ENCODE peak calls at places on chromosomes 16 and 17, in five cellular contexts. M is stomach, P is tibial artery, G is lung, N is osteoblast. C is an unnamed sample.

GRCh38 chr17:40071720-40072480 is 9.1 kb downstream of the THRA start:
- DNase-seq in M (peak; percentile 95), P (peak; percentile 98), G (peak; percentile 84), N (peak; percentile 74), C (peak; percentile 94)

GRCh38 chr16:47848481-47849109 is 307.2 kb downstream of the ABCC12 start:
- DNase-seq in M (no peak), P (no peak), G (peak; percentile 25), N (no peak), C (no peak)

GRCh38 chr17:80498242-80498919 is 22.0 kb upstream of the NPTX1 start:
- DNase-seq in M (no peak), P (no peak), G (no peak), N (peak; percentile 93), C (no peak)

GRCh38 chr17:40456396-40456951 is 13.2 kb downstream of the IGFBP4 start:
- DNase-seq in M (no peak), P (peak; percentile 84), G (no peak), N (peak; percentile 82), C (no peak)

GRCh38 chr16:11612110-11612981 is 25.6 kb upstream of the LITAF start:
- DNase-seq in M (peak; percentile 90), P (no peak), G (peak; percentile 87), N (no peak), C (peak; percentile 78)

GRCh38 chr16:59878999-59879398 is 1144.9 kb upstream of the GOT2 start:
- DNase-seq in M (no peak), P (no peak), G (no peak), N (peak; percentile 9), C (no peak)

GRCh38 chr16:67399218-67399733 is 6.0 kb upstream of the TPPP3 start:
- DNase-seq in M (peak; percentile 57), P (no peak), G (no peak), N (peak; percentile 96), C (peak; percentile 34)

GRCh38 chr16:57690782-57691471 is 3.7 kb upstream of the DRC7 start:
- DNase-seq in M (no peak), P (peak; percentile 15), G (no peak), N (no peak), C (no peak)

GRCh38 chr17:18186271-18186982 is 2.8 kb downstream of the ALKBH5 start:
- DNase-seq in M (no peak), P (no peak), G (no peak), N (peak; percentile 58), C (no peak)

GRCh38 chr17:29930399-29931010 is 477 bp upstream of the SSH2 start:
- DNase-seq in M (no peak), P (no peak), G (no peak), N (no peak), C (no peak)

GRCh38 chr16:27238591-27238990 is 30.0 kb downstream of the NSMCE1 start:
- DNase-seq in M (no peak), P (peak; percentile 40), G (no peak), N (peak; percentile 46), C (no peak)

GRCh38 chr16:28990375-28991040 is 5.7 kb downstream of the LAT start:
- DNase-seq in M (no peak), P (no peak), G (no peak), N (peak; percentile 39), C (no peak)

GRCh38 chr16:64397042-64397441 is 724.8 kb downstream of the CDH11 start:
- DNase-seq in M (no peak), P (no peak), G (no peak), N (no peak), C (no peak)

GRCh38 chr16:15636392-15636873 is 6.5 kb downstream of the MARF1 start:
- DNase-seq in M (no peak), P (no peak), G (no peak), N (peak; percentile 52), C (no peak)

GRCh38 chr17:44581868-44582267 is 24.6 kb downstream of the FZD2 start:
- DNase-seq in M (no peak), P (no peak), G (no peak), N (peak; percentile 80), C (no peak)

GRCh38 chr16:76535-77272 is 1.3 kb upstream of the MPG start:
- DNase-seq in M (peak; percentile 66), P (peak; percentile 95), G (peak; percentile 70), N (peak; percentile 99), C (peak; percentile 54)

GRCh38 chr16:24626251-24626650 is 86.9 kb downstream of the RBBP6 start:
- DNase-seq in M (no peak), P (no peak), G (no peak), N (no peak), C (no peak)

GRCh38 chr17:1998426-1998784 is 26.7 kb downstream of the RTN4RL1 start:
- DNase-seq in M (no peak), P (no peak), G (no peak), N (peak; percentile 86), C (peak; percentile 49)

DNA sequence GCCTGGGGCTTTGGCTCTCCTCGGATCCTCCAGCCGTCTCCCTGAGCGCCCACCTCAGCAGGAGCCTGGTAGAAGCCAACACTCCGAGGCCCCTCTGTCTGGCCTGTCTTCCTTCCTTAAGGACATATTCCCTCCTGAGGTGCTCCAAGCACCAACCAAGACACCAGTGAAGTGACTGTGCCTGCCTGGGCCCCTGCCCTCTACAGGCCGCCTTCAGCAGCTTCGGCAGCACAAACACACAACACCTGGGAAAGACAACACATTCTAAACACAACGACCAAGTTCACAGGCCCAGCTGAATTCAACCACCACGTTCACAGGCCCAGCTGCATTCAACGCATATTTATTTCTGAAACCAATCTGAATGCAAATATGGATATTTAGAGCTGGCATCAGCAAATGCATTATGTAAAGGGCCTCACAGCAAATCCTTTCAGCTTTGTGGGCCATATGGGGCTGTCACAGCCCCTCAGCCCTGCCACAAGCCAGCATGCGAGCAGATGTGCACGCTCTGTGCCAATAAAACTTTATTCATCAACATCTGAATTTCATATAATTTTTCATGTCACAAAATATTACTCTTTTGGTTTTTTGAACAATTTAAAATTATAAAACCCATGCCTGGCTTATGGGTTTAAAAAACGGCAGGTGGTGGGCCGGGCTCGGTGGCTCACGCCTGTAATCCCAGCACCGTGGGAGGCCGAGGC is 12.2 kb downstream of the GALNS start:
- DNase-seq in M (no peak), P (no peak), G (no peak), N (no peak), C (no peak)
- TF ChIP-seq CTCF in M (no peak), P (no peak), G (no peak), N (no peak), C (no peak)

GRCh38 chr17:63676540-63676933 is 23.4 kb downstream of the LIMD2 start:
- DNase-seq in M (no peak), P (no peak), G (no peak), N (no peak), C (no peak)
- H3K4me3 ChIP-seq in M (peak overlapping the region; percentile 14), P (no peak overlapping the region), G (no peak overlapping the region), N (no peak overlapping the region), C (no peak overlapping the region)

GRCh38 chr17:73494096-73494954 is 149.9 kb downstream of the SDK2 start:
- DNase-seq in M (no peak), P (no peak), G (no peak), N (peak; percentile 55), C (no peak)

GRCh38 chr17:73492802-73493139 is 151.5 kb downstream of the SDK2 start:
- DNase-seq in M (no peak), P (no peak), G (no peak), N (peak; percentile 57), C (no peak)

GRCh38 chr17:73496232-73496631 is 148.0 kb downstream of the SDK2 start:
- DNase-seq in M (no peak), P (no peak), G (no peak), N (peak; percentile 34), C (no peak)

GRCh38 chr17:73493212-73493814 is 150.9 kb downstream of the SDK2 start:
- DNase-seq in M (no peak), P (no peak), G (no peak), N (peak; percentile 35), C (no peak)

DNA sequence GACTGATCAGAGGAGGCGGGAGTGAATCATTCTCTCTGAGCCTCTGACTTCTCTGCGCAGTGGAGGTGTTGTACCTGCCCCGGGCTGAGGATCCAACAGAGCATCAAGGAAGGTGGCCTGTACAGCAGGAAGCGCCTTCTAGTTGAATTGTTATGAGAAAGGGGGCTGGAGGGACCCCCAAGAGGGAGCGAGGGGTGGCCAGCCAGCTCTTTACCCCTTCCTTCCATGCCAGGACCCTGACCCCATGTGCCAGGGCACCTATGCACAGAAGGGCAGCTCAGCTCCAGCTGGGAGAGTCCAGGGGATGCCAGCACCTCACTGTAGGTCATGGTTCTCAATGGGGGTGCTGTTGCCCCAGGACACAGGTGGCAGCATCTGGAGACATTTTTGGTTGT is 149.3 kb downstream of the SDK2 start:
- DNase-seq in M (no peak), P (no peak), G (no peak), N (peak; percentile 22), C (no peak)
- H3K36me3 ChIP-seq in M (no peaks in the 10 kb centered on the region), P (no peaks in the 10 kb centered on the region), G (no peaks in the 10 kb centered on the region), N (no peaks in the 10 kb centered on the region), C (no peaks in the 10 kb centered on the region)

GRCh38 chr16:84726079-84726669 is 26.4 kb downstream of the USP10 start:
- DNase-seq in M (peak; percentile 93), P (peak; percentile 92), G (peak; percentile 89), N (peak; percentile 78), C (peak; percentile 84)
- TF ChIP-seq CTCF in M (peak; percentile 89), P (peak; percentile 94), G (peak; percentile 92), N (peak; percentile 98), C (peak; percentile 90)

GRCh38 chr16:51149251-51149661 is 1.8 kb downstream of the SALL1 start:
- DNase-seq in M (no peak), P (no peak), G (no peak), N (no peak), C (no peak)
- H3K4me3 ChIP-seq in M (peak overlapping the region; percentile 53), P (no peak overlapping the region), G (no peak overlapping the region), N (no peak overlapping the region), C (no peak overlapping the region)

GRCh38 chr16:79628501-79628975 is 28.0 kb upstream of the MAF start:
- DNase-seq in M (no peak), P (no peak), G (no peak), N (peak; percentile 55), C (no peak)
- H3K36me3 ChIP-seq in M (no peaks in the 10 kb centered on the region), P (no peaks in the 10 kb centered on the region), G (no peaks in the 10 kb centered on the region), N (no peaks in the 10 kb centered on the region), C (no peaks in the 10 kb centered on the region)

GRCh38 chr17:11991461-11991860 is 5.8 kb downstream of the ZNF18 start:
- DNase-seq in M (no peak), P (no peak), G (no peak), N (no peak), C (no peak)

GRCh38 chr17:11997972-11998233 is 628 bp upstream of the ZNF18 start:
- DNase-seq in M (no peak), P (no peak), G (no peak), N (no peak), C (peak; percentile 15)

GRCh38 chr17:11997147-11997971 is at the start of gene ZNF18:
- DNase-seq in M (peak; percentile 98), P (peak; percentile 98), G (peak; percentile 95), N (peak; percentile 100), C (peak; percentile 97)

GRCh38 chr17:11999715-12000114 is 2.4 kb upstream of the ZNF18 start:
- DNase-seq in M (no peak), P (no peak), G (no peak), N (no peak), C (no peak)

GRCh38 chr17:11996722-11997146 is 541 bp downstream of the ZNF18 start:
- DNase-seq in M (peak; percentile 44), P (peak; percentile 71), G (no peak), N (peak; percentile 80), C (peak; percentile 25)
- TF ChIP-seq CTCF in M (peak; percentile 9), P (peak; percentile 17), G (no peak), N (no peak), C (no peak)